ENCODE peak calls at places on chromosomes 6 and 20, in four cellular contexts. V is DMS 273 treated with DMSO at 0.1 percent for 48 hours, J is SJSA1, C is astrocyte. Z is an unnamed sample.
A peak's percentile ranks its signal among the peaks of the same experiment; 100 is the strongest.

GRCh38 chr6:52595000-52595795 is 18.3 kb upstream of the TRAM2 start:
- DNase-seq in V (peak; percentile 82), J (peak; percentile 85), C (peak; percentile 89), Z (peak; percentile 94)

GRCh38 chr6:23656257-23656731 is 469.7 kb upstream of the NRSN1 start:
- DNase-seq in V (peak; percentile 72), J (no peak), C (peak; percentile 4), Z (no peak)

GRCh38 chr6:54194067-54194466 is 82.8 kb downstream of the MLIP start:
- DNase-seq in V (no peak), J (no peak), C (peak; percentile 69), Z (peak; percentile 74)

GRCh38 chr20:58192567-58192966 is 35.9 kb downstream of the ANKRD60 start:
- DNase-seq in V (no peak), J (no peak), C (no peak), Z (no peak)

GRCh38 chr20:19794941-19795340 is 36.9 kb downstream of the RIN2 start:
- DNase-seq in V (no peak), J (no peak), C (no peak), Z (no peak)

GRCh38 chr20:53660078-53660909 is 66.7 kb upstream of the ZNF217 start:
- DNase-seq in V (no peak), J (no peak), C (no peak), Z (peak; percentile 32)

GRCh38 chr6:105120570-105120969 is 59.2 kb downstream of the POPDC3 start:
- DNase-seq in V (no peak), J (no peak), C (no peak), Z (no peak)

GRCh38 chr20:23253524-23253923 is 97.1 kb upstream of the NXT1 start:
- DNase-seq in V (no peak), J (no peak), C (no peak), Z (no peak)

GRCh38 chr20:59977086-59977485 is 18.9 kb downstream of the CDH26 start:
- DNase-seq in V (no peak), J (no peak), C (no peak), Z (no peak)

GRCh38 chr20:63106108-63106764 is 99.5 kb upstream of the BHLHE23 start:
- DNase-seq in V (no peak), J (no peak), C (no peak), Z (peak; percentile 44)

GRCh38 chr6:6758915-6759654 is 170.6 kb downstream of the LY86 start:
- DNase-seq in V (peak; percentile 30), J (peak; percentile 44), C (peak; percentile 42), Z (peak; percentile 42)

GRCh38 chr6:14910692-14911547 is 334.9 kb upstream of the JARID2 start:
- DNase-seq in V (no peak), J (no peak), C (no peak), Z (no peak)

GRCh38 chr6:131663578-131664165 is 26.6 kb downstream of the ENPP3 start:
- DNase-seq in V (no peak), J (no peak), C (no peak), Z (no peak)

GRCh38 chr20:36792422-36792821 is 18.9 kb upstream of the DSN1 start:
- DNase-seq in V (peak; percentile 29), J (peak; percentile 73), C (peak; percentile 69), Z (peak; percentile 69)

GRCh38 chr20:25626779-25627178 is 3.0 kb upstream of the NANP start:
- DNase-seq in V (no peak), J (no peak), C (no peak), Z (no peak)

GRCh38 chr6:25329982-25330381 is 50.8 kb downstream of the CARMIL1 start:
- DNase-seq in V (no peak), J (no peak), C (no peak), Z (no peak)

GRCh38 chr6:27176096-27176495 is 71.4 kb upstream of the PRSS16 start:
- DNase-seq in V (peak; percentile 36), J (peak; percentile 4), C (peak; percentile 40), Z (peak; percentile 51)

GRCh38 chr6:27532820-27533538 is 60.1 kb upstream of the ZNF184 start:
- DNase-seq in V (no peak), J (peak; percentile 24), C (peak; percentile 92), Z (peak; percentile 45)

GRCh38 chr6:75863001-75863400 is 114.0 kb downstream of the MYO6 start:
- DNase-seq in V (peak; percentile 18), J (no peak), C (no peak), Z (no peak)

GRCh38 chr6:121430514-121431460 is 4.7 kb upstream of the GJA1 start:
- DNase-seq in V (no peak), J (peak; percentile 51), C (no peak), Z (peak; percentile 72)

GRCh38 chr20:48380661-48381060 is 447.1 kb downstream of the PREX1 start:
- DNase-seq in V (no peak), J (no peak), C (no peak), Z (no peak)

GRCh38 chr6:41683460-41684310 is 45.4 kb downstream of the MDFI start:
- DNase-seq in V (peak; percentile 15), J (peak; percentile 62), C (peak; percentile 32), Z (peak; percentile 91)

GRCh38 chr6:112227411-112227810 is 27.0 kb downstream of the LAMA4 start:
- DNase-seq in V (no peak), J (no peak), C (no peak), Z (peak; percentile 38)

Z was measured in GM23248.